ENCODE peak calls at places on chromosome X, in six cellular contexts. O is left lung, A is heart right ventricle, M is uterus, K is adrenal gland, D is kidney. Z is an unnamed sample.

GRCh38 chrX:17597836-17598434 is 139.4 kb upstream of the SCML1 start:
- DNase-seq in D (peak), M (peak), A (peak), K (peak), O (peak), Z (no peak)

GRCh38 chrX:17697191-17697590 is 40.1 kb upstream of the SCML1 start:
- DNase-seq in K (no peak), O (no peak), A (no peak), M (no peak), D (no peak), Z (no peak)

GRCh38 chrX:40120838-40121580 is 23.3 kb upstream of the BCOR start:
- DNase-seq in M (no peak), O (no peak), D (no peak), A (no peak), K (no peak), Z (no peak)

GRCh38 chrX:23504540-23504884 is 162.8 kb upstream of the PRDX4 start:
- DNase-seq in A (no peak), K (no peak), D (no peak), O (no peak), M (no peak), Z (no peak)

GRCh38 chrX:15349046-15349445 is 13.7 kb upstream of the PIGA start:
- DNase-seq in K (peak), M (peak), D (no peak), A (peak), O (no peak), Z (peak)

GRCh38 chrX:141468940-141469339 is 115.6 kb downstream of the SPANXA1 start:
- DNase-seq in D (no peak), O (no peak), A (no peak), K (no peak), M (no peak), Z (no peak)

GRCh38 chrX:12159799-12160198 is 21.5 kb downstream of the FRMPD4 start:
- DNase-seq in D (no peak), O (no peak), K (no peak), M (no peak), A (no peak), Z (no peak)

GRCh38 chrX:262391-262909 is 18.7 kb upstream of the PLCXD1 start:
- DNase-seq in O (no peak), A (no peak), D (peak), K (no peak), M (no peak), Z (no peak)

GRCh38 chrX:105526431-105526830 is 295.9 kb upstream of the NRK start:
- DNase-seq in M (no peak), A (peak), O (no peak), D (no peak), K (no peak), Z (no peak)

GRCh38 chrX:68183612-68184214 is 249.6 kb downstream of the OPHN1 start:
- DNase-seq in M (no peak), O (no peak), A (no peak), D (no peak), K (peak), Z (peak)

GRCh38 chrX:133335027-133335426 is 80.3 kb downstream of the GPC4 start:
- DNase-seq in K (peak), O (no peak), D (no peak), M (peak), A (peak), Z (peak)

GRCh38 chrX:6386837-6387236 is 148.1 kb downstream of the VCX3A start:
- DNase-seq in M (no peak), K (no peak), A (no peak), D (no peak), O (no peak), Z (peak)

GRCh38 chrX:53316860-53317237 is 35.5 kb upstream of the IQSEC2 start:
- DNase-seq in O (no peak), K (no peak), M (no peak), A (no peak), D (peak), Z (no peak)

GRCh38 chrX:5042563-5042962 is 1186.1 kb downstream of the NLGN4X start:
- DNase-seq in A (no peak), K (no peak), D (no peak), O (no peak), M (no peak), Z (no peak)

GRCh38 chrX:70485466-70485865 is 40.8 kb downstream of the DLG3 start:
- DNase-seq in D (no peak), K (no peak), O (no peak), M (no peak), A (no peak), Z (no peak)

GRCh38 chrX:106752101-106752678 is 25.7 kb downstream of the RNF128 start:
- DNase-seq in D (no peak), A (no peak), K (no peak), O (no peak), M (no peak), Z (peak)

GRCh38 chrX:120014354-120015129 is 62.9 kb downstream of the RHOXF2B start:
- DNase-seq in O (no peak), K (no peak), A (no peak), D (no peak), M (no peak), Z (no peak)

GRCh38 chrX:120020305-120020704 is 57.2 kb downstream of the RHOXF2B start:
- DNase-seq in M (no peak), D (no peak), O (no peak), A (no peak), K (no peak), Z (no peak)

GRCh38 chrX:120021927-120022326 is 55.6 kb downstream of the RHOXF2B start:
- DNase-seq in K (no peak), D (no peak), M (no peak), O (no peak), A (no peak), Z (no peak)

GRCh38 chrX:120015145-120016067 is 62.1 kb downstream of the RHOXF2B start:
- DNase-seq in K (peak), O (no peak), D (no peak), M (no peak), A (no peak), Z (no peak)

DNA sequence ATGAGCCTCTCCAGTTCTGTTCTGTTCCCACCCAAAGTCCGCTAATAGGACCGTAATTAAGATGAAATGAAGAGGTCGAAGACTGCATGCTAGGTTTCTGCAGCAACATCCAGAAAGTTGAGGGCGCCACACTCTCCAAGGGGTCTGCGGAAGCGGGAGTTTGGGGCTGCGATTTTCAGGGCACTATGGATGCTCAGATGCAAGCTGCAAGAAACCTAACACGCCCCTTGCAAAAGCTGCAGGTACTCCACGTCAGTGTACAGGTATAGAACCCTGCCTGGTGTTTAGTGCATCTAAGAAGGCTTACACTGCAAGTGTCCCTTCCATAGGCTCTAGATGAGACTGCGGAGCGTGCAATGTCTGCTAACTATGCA is 61.4 kb downstream of the RHOXF2B start:
- DNase-seq in K (no peak), M (no peak), O (no peak), A (no peak), D (no peak), Z (no peak)
- H3K4me3 ChIP-seq in K (no peak), M (no peak), O (no peak), A (peak), D (no peak), Z (no peak)

GRCh38 chrX:72020204-72020603 is 109.6 kb downstream of the NHSL2 start:
- DNase-seq in O (no peak), A (no peak), K (no peak), M (peak), D (peak), Z (no peak)

GRCh38 chrX:72020788-72021187 is 110.1 kb downstream of the NHSL2 start:
- DNase-seq in M (no peak), O (no peak), D (no peak), K (no peak), A (no peak), Z (no peak)

GRCh38 chrX:72016881-72017783 is 106.5 kb downstream of the NHSL2 start:
- DNase-seq in O (no peak), M (no peak), D (no peak), K (no peak), A (no peak), Z (no peak)

GRCh38 chrX:72019487-72019886 is 108.8 kb downstream of the NHSL2 start:
- DNase-seq in D (no peak), A (no peak), O (no peak), K (no peak), M (no peak), Z (peak)

GRCh38 chrX:72018277-72019112 is 107.8 kb downstream of the NHSL2 start:
- DNase-seq in O (peak), K (peak), A (peak), M (peak), D (peak), Z (peak)
- H3K4me3 ChIP-seq in O (no peak), K (no peak), A (peak), M (peak), D (no peak), Z (no peak)

DNA sequence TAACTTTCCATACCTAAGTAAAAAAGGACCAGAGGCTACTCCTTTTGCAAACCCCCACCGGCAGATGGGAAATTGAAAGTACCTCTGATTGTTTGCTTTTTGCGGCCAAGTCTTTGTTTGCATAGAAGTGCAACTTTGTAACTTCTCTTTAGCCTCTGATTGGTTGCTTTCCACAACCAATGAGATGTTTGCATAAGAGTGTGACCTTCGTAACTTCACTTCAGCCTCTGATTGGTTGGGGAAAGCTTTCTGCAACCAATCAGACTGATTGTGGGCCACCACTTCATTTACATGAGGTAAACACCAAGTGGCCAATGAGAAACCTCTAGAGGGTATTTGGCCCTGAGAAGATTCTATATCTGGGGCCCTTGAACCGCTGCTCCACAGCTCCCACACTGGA is 48.8 kb upstream of the PGRMC1 start:
- DNase-seq in D (no peak), K (no peak), M (no peak), A (no peak), O (no peak), Z (no peak)
- H3K4me3 ChIP-seq in D (no peak), K (no peak), M (no peak), A (no peak), O (no peak), Z (no peak)

GRCh38 chrX:154799554-154800348 is 5.5 kb downstream of the MPP1 start:
- DNase-seq in K (peak), A (no peak), M (peak), O (no peak), D (no peak), Z (no peak)

GRCh38 chrX:154802838-154803410 is 2.4 kb downstream of the MPP1 start:
- DNase-seq in D (no peak), O (no peak), M (no peak), K (peak), A (no peak), Z (no peak)

GRCh38 chrX:154804564-154804956 is 725 bp downstream of the MPP1 start:
- DNase-seq in D (no peak), M (no peak), A (no peak), K (no peak), O (no peak), Z (no peak)

GRCh38 chrX:154797006-154797405 is 8.3 kb downstream of the MPP1 start:
- DNase-seq in O (no peak), A (no peak), K (no peak), M (no peak), D (no peak), Z (no peak)

DNA sequence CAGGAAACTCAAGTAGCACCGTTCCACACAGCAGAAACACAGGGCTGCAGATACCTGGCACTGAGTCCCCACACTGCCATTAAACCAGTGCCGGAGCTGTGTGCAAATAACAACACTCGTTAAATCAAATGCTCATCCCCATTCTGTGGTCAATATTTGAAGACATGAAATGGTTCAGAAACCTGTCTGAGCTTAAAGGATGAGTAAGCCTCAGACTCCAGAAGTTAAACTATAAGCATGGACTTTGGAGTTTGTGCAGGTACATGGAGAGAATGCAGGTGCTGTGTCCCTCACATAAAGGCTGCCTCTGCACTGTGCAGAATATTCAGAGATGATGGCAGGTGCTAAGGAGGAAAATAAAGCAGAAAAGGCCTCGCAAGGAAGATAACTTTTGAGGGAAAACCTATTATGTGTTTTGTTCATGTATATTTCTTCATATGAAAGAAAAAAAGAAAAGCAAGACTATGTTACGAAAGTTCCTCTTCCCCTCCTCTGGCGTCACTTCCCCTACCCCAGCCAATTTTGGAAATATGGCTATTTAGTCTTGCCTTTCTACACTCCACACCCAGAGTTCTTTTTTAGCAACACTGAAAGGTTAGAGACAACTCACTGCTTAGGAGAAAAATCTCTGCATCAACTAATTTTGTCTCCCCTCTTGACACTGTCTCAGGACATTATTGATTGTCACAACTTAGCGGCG is 4.6 kb downstream of the MPP1 start:
- DNase-seq in O (no peak), M (no peak), A (no peak), D (no peak), K (peak), Z (no peak)
- H3K4me3 ChIP-seq in O (no peak), M (no peak), A (no peak), D (no peak), K (no peak), Z (no peak)

DNA sequence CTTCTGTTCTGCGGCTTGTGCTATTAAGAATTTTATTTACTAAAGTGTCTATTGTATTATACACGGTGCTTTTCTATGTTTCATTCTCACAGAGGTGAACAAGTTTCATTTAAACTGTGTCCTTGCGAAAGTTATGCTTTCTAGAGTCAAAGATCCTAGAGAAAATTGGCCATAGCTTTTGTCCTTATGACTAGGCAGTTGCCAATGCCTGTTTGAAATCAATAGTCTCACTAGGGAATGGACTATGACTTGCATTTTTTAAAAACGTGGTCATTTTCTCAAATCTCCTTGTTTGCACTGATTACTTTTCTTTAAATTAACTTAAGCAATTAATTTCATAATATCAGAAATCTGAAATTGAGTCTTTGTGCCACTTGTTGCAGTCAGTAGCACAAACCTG is 211.7 kb upstream of the MID1 start:
- DNase-seq in A (no peak), O (no peak), M (no peak), K (no peak), D (no peak), Z (no peak)
- H3K4me3 ChIP-seq in A (no peak), O (no peak), M (peak), K (no peak), D (no peak), Z (no peak)

GRCh38 chrX:73962948-73963347 is 341.0 kb upstream of the ZCCHC13 start:
- DNase-seq in A (no peak), D (no peak), O (no peak), K (no peak), M (no peak), Z (no peak)
- H3K4me3 ChIP-seq in A (no peak), D (no peak), O (no peak), K (no peak), M (no peak), Z (no peak)

GRCh38 chrX:109840585-109840984 is 107.5 kb upstream of the ACSL4 start:
- DNase-seq in D (no peak), M (peak), O (peak), A (peak), K (peak), Z (no peak)
- H3K4me3 ChIP-seq in D (no peak), M (no peak), O (no peak), A (no peak), K (no peak), Z (no peak)

GRCh38 chrX:37752941-37753340 is 26.9 kb upstream of the CYBB start:
- DNase-seq in A (no peak), D (no peak), O (no peak), K (no peak), M (no peak), Z (no peak)
- H3K4me3 ChIP-seq in A (no peak), D (no peak), O (no peak), K (no peak), M (no peak), Z (no peak)

GRCh38 chrX:148649145-148649645 is 148.8 kb downstream of the AFF2 start:
- DNase-seq in D (no peak), A (no peak), K (no peak), M (no peak), O (no peak), Z (peak)

DNA sequence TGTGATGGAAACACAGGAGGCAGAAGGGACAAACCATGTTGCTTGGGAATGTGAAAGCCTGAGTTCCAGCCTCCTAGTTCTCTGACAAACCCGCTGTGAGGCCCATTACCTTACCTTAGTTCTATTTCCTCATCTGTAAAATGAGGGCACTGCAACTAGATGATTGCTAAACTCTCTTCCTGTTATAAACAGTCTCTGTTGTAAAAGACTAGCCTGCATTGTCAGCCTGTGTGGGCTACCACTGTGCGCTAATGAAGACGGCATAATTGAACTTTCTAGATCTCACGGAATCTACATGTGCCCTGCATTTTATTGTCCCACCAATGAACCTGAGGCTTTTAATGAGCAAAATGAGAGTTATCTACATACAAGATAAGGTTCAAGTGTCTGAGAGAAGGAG is 147.2 kb downstream of the AFF2 start:
- DNase-seq in A (no peak), K (no peak), M (no peak), D (no peak), O (no peak), Z (no peak)
- H3K4me3 ChIP-seq in A (no peak), K (no peak), M (no peak), D (no peak), O (no peak), Z (no peak)

GRCh38 chrX:9745417-9746115 is 20.1 kb downstream of the GPR143 start:
- DNase-seq in O (no peak), D (no peak), K (peak), M (peak), A (peak), Z (no peak)
- H3K4me3 ChIP-seq in O (no peak), D (no peak), K (no peak), M (no peak), A (no peak), Z (no peak)